ENCODE peak calls at places on chromosomes 1 and 21, in four cellular contexts. E is HL-60, M is K562, C is GM12878. L is an unnamed sample.

GRCh38 chr1:226060976-226061792 is 1.3 kb upstream of the H3-3A start:
- DNase-seq in E (no peak), M (no peak), C (no peak), L (no peak)

GRCh38 chr1:160459056-160459455 is 58.7 kb downstream of the VANGL2 start:
- DNase-seq in E (no peak), M (no peak), C (no peak), L (no peak)

GRCh38 chr1:100924991-100925390 is 29.1 kb downstream of the SLC30A7 start:
- DNase-seq in E (no peak), M (no peak), C (no peak), L (no peak)

GRCh38 chr1:91583326-91583755 is 82.7 kb downstream of the CDC7 start:
- DNase-seq in E (no peak), M (no peak), C (no peak), L (no peak)

GRCh38 chr1:161153682-161154337 is at the start of gene UFC1:
- DNase-seq in E (peak), M (peak), C (peak), L (peak)

GRCh38 chr1:16204634-16205332 is 7.7 kb downstream of the ARHGEF19 start:
- DNase-seq in E (no peak), M (peak), C (no peak), L (no peak)

GRCh38 chr1:212446333-212446732 is 13.6 kb downstream of the NENF start:
- DNase-seq in E (no peak), M (no peak), C (no peak), L (no peak)

GRCh38 chr1:1939296-1940122 is 20.4 kb upstream of the TMEM52 start:
- DNase-seq in E (no peak), M (no peak), C (no peak), L (no peak)

GRCh38 chr1:89525169-89525855 is 683 bp downstream of the LRRC8B start:
- DNase-seq in E (peak), M (peak), C (peak), L (no peak)

GRCh38 chr1:17887646-17888395 is 132.7 kb downstream of the ACTL8 start:
- DNase-seq in E (no peak), M (no peak), C (no peak), L (no peak)

GRCh38 chr1:4825841-4826450 is 171.5 kb downstream of the AJAP1 start:
- DNase-seq in E (no peak), M (no peak), C (no peak), L (peak)

GRCh38 chr1:184289825-184290550 is 96.8 kb upstream of the C1orf21 start:
- DNase-seq in E (no peak), M (no peak), C (no peak), L (no peak)

GRCh38 chr1:80529546-80529945 is 1271.2 kb upstream of the ADGRL2 start:
- DNase-seq in E (no peak), M (no peak), C (no peak), L (no peak)

GRCh38 chr1:108053291-108054023 is 88.5 kb upstream of the VAV3 start:
- DNase-seq in E (peak), M (no peak), C (no peak), L (no peak)

GRCh38 chr1:17858027-17858426 is 102.9 kb downstream of the ACTL8 start:
- DNase-seq in E (no peak), M (no peak), C (no peak), L (no peak)

GRCh38 chr1:172254521-172255222 is 165.8 kb upstream of the C1orf105 start:
- DNase-seq in E (no peak), M (no peak), C (no peak), L (no peak)

GRCh38 chr1:214349781-214350180 is 68.8 kb downstream of the SMYD2 start:
- DNase-seq in E (no peak), M (no peak), C (no peak), L (no peak)

GRCh38 chr1:77292551-77292950 is 10.7 kb downstream of the AK5 start:
- DNase-seq in E (no peak), M (no peak), C (no peak), L (no peak)

GRCh38 chr1:198948895-198949659 is 310.2 kb downstream of the PTPRC start:
- DNase-seq in E (no peak), M (no peak), C (no peak), L (no peak)

GRCh38 chr1:18814340-18815202 is 44.9 kb downstream of the TAS1R2 start:
- DNase-seq in E (no peak), M (no peak), C (no peak), L (no peak)

GRCh38 chr1:67148516-67149178 is 13.9 kb upstream of the C1orf141 start:
- DNase-seq in E (no peak), M (peak), C (no peak), L (no peak)

GRCh38 chr1:10710489-10710888 is 86.0 kb downstream of the CASZ1 start:
- DNase-seq in E (no peak), M (no peak), C (no peak), L (no peak)

GRCh38 chr1:155513300-155513926 is 49.2 kb downstream of the ASH1L start:
- DNase-seq in E (no peak), M (no peak), C (no peak), L (no peak)

GRCh38 chr1:206739411-206740076 is 31.0 kb upstream of the IL19 start:
- DNase-seq in E (no peak), M (no peak), C (peak), L (peak)

GRCh38 chr1:208203127-208203847 is 40.9 kb downstream of the PLXNA2 start:
- DNase-seq in E (no peak), M (no peak), C (no peak), L (no peak)

GRCh38 chr1:117512728-117513321 is 93.0 kb upstream of the TENT5C start:
- DNase-seq in E (no peak), M (peak), C (no peak), L (no peak)

GRCh38 chr1:181175955-181176354 is 87.5 kb downstream of the IER5 start:
- DNase-seq in E (no peak), M (no peak), C (no peak), L (no peak)

GRCh38 chr1:167683226-167683625 is 38.6 kb upstream of the MPZL1 start:
- DNase-seq in E (no peak), M (no peak), C (no peak), L (no peak)

GRCh38 chr1:106798991-106799390 is 257.5 kb upstream of the PRMT6 start:
- DNase-seq in E (no peak), M (no peak), C (no peak), L (no peak)

GRCh38 chr21:35932232-35932911 is 128.0 kb downstream of the SETD4 start:
- DNase-seq in E (peak), M (no peak), C (peak), L (peak)

GRCh38 chr21:45123440-45123839 is 49.1 kb downstream of the ADARB1 start:
- DNase-seq in E (no peak), M (no peak), C (no peak), L (no peak)

GRCh38 chr1:74205236-74205635 is 7.2 kb downstream of the FPGT start:
- DNase-seq in E (no peak), M (no peak), C (no peak), L (no peak)

GRCh38 chr1:200778766-200779165 is 40.1 kb downstream of the CAMSAP2 start:
- DNase-seq in E (no peak), M (no peak), C (no peak), L (no peak)

GRCh38 chr1:22978299-22978698 is 5.6 kb upstream of the LACTBL1 start:
- DNase-seq in E (no peak), M (no peak), C (no peak), L (no peak)

GRCh38 chr1:154856544-154856943 is 13.5 kb downstream of the KCNN3 start:
- DNase-seq in E (no peak), M (no peak), C (no peak), L (no peak)

GRCh38 chr1:47742890-47743760 is 254.1 kb downstream of the TRABD2B start:
- DNase-seq in E (no peak), M (no peak), C (no peak), L (no peak)

GRCh38 chr1:12553963-12554362 is 64.0 kb downstream of the DHRS3 start:
- DNase-seq in E (no peak), M (peak), C (no peak), L (no peak)

GRCh38 chr1:12554521-12555305 is 63.3 kb downstream of the DHRS3 start:
- DNase-seq in E (no peak), M (no peak), C (no peak), L (no peak)

GRCh38 chr1:12551584-12551983 is 66.4 kb downstream of the DHRS3 start:
- DNase-seq in E (no peak), M (no peak), C (no peak), L (no peak)

GRCh38 chr1:12552111-12552888 is 65.7 kb downstream of the DHRS3 start:
- DNase-seq in E (no peak), M (no peak), C (no peak), L (no peak)

DNA sequence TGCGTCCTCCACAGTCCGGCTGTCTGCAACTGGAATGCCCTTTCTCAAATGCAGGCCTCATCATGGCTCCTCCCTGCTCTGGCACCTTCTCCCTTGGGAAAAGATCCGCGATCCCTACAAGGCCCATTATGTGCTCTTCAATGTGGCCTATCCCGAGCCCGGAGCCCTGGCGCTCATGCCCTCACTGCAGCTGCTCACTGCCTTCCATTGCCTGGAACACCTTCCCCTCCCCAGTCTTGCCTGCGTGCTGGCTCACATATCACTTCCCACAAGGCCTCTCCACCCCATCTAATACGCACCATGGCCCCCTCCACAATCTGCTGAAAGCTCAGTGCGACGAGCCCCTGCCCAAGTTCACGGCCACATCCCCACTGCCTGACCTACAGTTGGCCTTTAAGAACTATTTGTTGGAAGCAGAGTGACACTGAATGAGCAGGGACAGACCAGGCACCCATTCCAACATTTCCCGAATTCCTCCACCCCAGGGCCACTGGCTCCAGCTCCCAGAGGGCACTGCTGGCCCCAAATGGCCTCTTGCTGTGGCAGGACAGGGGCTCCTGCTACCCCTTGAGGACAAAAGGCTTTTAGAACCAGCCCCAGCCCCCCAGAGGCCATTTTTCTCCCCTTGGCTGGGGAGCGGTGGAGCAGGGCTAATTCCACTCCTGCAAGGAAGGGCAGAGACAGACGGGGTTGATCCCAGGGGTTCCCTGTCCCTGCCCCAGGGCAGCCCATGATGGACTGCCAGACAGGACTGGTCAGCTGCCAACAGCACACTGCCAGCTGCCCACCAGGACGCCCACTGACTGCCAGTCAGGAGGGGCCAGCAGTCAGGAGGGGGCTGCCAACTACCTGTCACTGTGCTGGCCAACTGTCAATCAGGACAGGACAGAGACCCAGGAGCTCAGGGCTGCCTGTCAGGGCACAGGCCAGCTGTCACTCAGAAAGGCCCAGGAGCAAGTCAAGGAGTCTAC is 64.8 kb downstream of the DHRS3 start:
- DNase-seq in E (no peak), M (no peak), C (no peak), L (no peak)
- TF ChIP-seq SPI1 in E (no peak), M (no peak), C (no peak), L (no peak)

GRCh38 chr1:64549464-64550239 is 79.7 kb downstream of the CACHD1 start:
- DNase-seq in E (no peak), M (no peak), C (no peak), L (no peak)
- TF ChIP-seq SPI1 in E (no peak), M (no peak), C (no peak), L (no peak)

GRCh38 chr1:86154581-86155060 is 2.0 kb downstream of the COL24A1 start:
- DNase-seq in E (no peak), M (no peak), C (no peak), L (no peak)

GRCh38 chr1:86156571-86157455 is at the start of gene COL24A1:
- DNase-seq in E (no peak), M (no peak), C (no peak), L (peak)

GRCh38 chr1:86155807-86156561 is 588 bp downstream of the COL24A1 start:
- DNase-seq in E (no peak), M (no peak), C (no peak), L (peak)

GRCh38 chr1:86152887-86153286 is 3.7 kb downstream of the COL24A1 start:
- DNase-seq in E (no peak), M (no peak), C (no peak), L (no peak)

DNA sequence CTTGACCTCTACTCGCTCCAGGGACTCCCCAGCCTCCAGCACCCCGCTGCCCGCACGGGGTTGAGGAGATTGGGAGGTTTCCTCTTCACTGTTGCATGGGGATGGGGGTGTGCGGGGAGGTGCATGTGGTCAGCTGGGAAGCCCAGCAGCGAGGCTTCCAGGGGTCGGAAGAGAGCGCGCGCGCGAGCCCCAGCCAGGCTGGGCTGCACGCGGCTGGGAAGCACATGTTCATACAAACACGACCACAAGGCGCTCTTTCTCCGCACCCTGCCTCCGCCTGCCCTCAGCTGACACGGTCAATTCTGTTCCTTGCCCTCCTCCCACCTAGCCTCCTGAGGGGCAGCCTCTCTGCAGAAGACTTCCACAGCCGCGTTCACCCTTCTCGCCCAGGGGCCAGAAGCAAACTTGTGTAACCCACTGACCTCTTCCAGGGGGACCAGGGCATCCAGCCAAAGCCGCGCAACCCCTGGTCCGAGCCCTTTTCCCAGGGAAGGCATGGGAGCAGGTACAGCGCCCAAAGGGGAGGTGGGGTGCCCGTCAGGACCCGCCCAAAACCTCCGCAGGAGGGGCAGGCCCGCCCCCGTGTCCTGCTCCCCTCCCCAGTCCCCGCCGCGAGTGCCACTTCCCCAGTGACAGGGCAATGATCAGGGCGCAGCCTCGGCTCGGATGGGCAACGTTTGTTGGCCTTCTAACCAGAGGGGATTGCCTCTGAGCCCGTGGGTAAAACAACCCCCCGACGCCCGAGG is 1.3 kb downstream of the COL24A1 start:
- DNase-seq in E (no peak), M (no peak), C (no peak), L (peak)
- TF ChIP-seq SPI1 in E (no peak), M (no peak), C (no peak), L (no peak)

GRCh38 chr1:176517484-176517883 is 54.5 kb downstream of the PAPPA2 start:
- DNase-seq in E (no peak), M (no peak), C (peak), L (no peak)
- TF ChIP-seq SPI1 in E (no peak), M (no peak), C (no peak), L (no peak)

DNA sequence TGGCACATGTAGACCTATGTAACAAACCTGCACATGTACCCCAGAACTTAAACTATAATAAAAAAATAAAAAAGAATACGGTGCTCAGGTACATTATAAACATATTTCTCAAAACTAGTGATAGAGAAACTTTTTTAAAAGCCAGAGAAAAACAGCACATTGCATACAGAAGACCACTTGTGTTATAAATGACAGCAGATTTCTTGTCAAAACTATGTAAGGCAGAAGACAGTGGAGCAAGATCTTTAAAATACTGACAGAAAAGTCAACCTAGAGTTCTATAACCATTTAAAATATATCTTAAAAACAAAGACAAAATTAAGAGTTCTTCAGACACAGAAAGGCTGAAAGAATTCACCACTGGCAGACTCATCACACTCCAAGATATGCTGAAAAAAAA is 144.7 kb downstream of the NEGR1 start:
- DNase-seq in E (no peak), M (no peak), C (no peak), L (no peak)
- TF ChIP-seq SPI1 in E (no peak), M (no peak), C (no peak), L (no peak)

GRCh38 chr21:26888256-26888655 is 43.0 kb upstream of the ADAMTS1 start:
- DNase-seq in E (no peak), M (no peak), C (no peak), L (no peak)

GRCh38 chr21:26884436-26884835 is 39.2 kb upstream of the ADAMTS1 start:
- DNase-seq in E (no peak), M (no peak), C (no peak), L (no peak)

GRCh38 chr21:26888931-26889330 is 43.7 kb upstream of the ADAMTS1 start:
- DNase-seq in E (no peak), M (no peak), C (no peak), L (no peak)

GRCh38 chr21:26883768-26884167 is 38.6 kb upstream of the ADAMTS1 start:
- DNase-seq in E (no peak), M (no peak), C (no peak), L (no peak)

DNA sequence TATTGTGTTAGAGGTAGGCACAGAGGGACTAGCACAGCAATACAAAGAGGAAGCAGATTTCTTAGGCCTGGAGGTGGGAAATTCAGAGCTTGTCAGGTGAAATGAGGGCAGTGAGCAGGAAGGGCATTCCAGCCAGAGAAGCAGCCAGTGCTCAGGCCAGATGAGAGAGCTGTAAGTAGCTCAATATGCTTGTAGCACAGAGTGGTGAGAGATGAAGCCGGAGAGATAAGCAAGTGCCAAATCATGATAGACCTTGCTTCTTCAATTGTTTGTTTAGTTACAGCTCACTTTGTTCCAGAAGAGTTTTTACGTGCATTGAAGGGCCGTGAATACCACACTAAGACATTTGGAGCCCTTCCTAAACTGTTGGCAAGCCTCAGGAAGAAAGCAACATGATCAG is 42.0 kb upstream of the ADAMTS1 start:
- DNase-seq in E (no peak), M (no peak), C (no peak), L (no peak)
- TF ChIP-seq SPI1 in E (no peak), M (no peak), C (no peak), L (no peak)

DNA sequence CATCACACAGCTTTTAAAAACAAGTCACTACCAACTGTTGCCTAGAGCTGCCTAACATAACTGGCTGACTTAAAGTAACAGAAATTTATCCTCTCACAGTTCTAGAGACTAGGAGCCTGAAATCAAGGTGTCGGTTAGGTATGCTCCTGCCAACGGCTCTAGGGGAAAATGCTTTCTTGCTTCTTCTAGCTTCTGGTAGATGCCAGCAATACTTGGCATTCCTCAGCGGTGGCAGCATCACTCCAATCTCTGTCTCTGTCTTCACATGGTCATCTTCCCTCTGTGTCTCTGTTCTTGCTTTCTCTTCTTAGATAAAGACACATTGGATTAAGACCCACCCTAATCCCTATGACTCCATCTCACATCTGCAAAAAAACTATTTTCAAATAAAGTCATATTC is 51.5 kb downstream of the DMRTA2 start:
- DNase-seq in E (no peak), M (no peak), C (no peak), L (no peak)
- TF ChIP-seq SPI1 in E (no peak), M (no peak), C (no peak), L (no peak)

GRCh38 chr1:41880261-41880660 is 38.5 kb downstream of the HIVEP3 start:
- DNase-seq in E (no peak), M (no peak), C (no peak), L (no peak)
- TF ChIP-seq SPI1 in E (no peak), M (no peak), C (no peak), L (no peak)

L was measured in GM12891.